ENCODE peak calls at places on chromosome 15, in five cellular contexts. M, G, P, H and F are unnamed samples.

GRCh38 chr15:82113116-82113715 is 67.4 kb upstream of the MEX3B start:
- DNase-seq in H (no peak), G (no peak), M (no peak), P (no peak), F (no peak)

GRCh38 chr15:35206060-35206675 is 121.1 kb upstream of the NANOGP8 start:
- DNase-seq in M (no peak), G (no peak), H (no peak), P (peak; percentile 2), F (peak; percentile 21)

GRCh38 chr15:80059786-80060489 is 462 bp downstream of the ZFAND6 start:
- DNase-seq in P (peak; percentile 10), M (no peak), H (peak; percentile 82), G (no peak), F (no peak)

GRCh38 chr15:91866971-91867372 is 13.5 kb downstream of the SLCO3A1 start:
- DNase-seq in M (no peak), G (no peak), P (no peak), H (peak; percentile 67), F (no peak)

GRCh38 chr15:88699861-88700260 is 61.0 kb downstream of the ISG20 start:
- DNase-seq in P (no peak), H (no peak), G (no peak), M (no peak), F (no peak)

GRCh38 chr15:92421980-92422379 is 28.3 kb downstream of the ST8SIA2 start:
- DNase-seq in G (no peak), P (no peak), M (no peak), H (no peak), F (no peak)

GRCh38 chr15:45136378-45136764 is 6.6 kb downstream of the DUOX1 start:
- DNase-seq in P (no peak), M (no peak), G (no peak), H (no peak), F (no peak)

GRCh38 chr15:100900136-100900894 is 18.8 kb upstream of the LRRK1 start:
- DNase-seq in M (peak; percentile 37), H (no peak), P (no peak), G (no peak), F (no peak)

GRCh38 chr15:78715930-78716329 is 74.9 kb upstream of the CHRNB4 start:
- DNase-seq in G (peak; percentile 25), H (no peak), P (peak; percentile 63), M (no peak), F (no peak)

GRCh38 chr15:62068071-62068786 is 1.5 kb downstream of the C2CD4A start:
- DNase-seq in G (no peak), P (no peak), H (peak; percentile 29), M (peak; percentile 62), F (no peak)

GRCh38 chr15:46618984-46619383 is 984.2 kb downstream of the SQOR start:
- DNase-seq in M (no peak), P (no peak), H (no peak), G (no peak), F (no peak)

GRCh38 chr15:20409247-20409646 is 132.4 kb downstream of the GOLGA6L6 start:
- DNase-seq in M (no peak), H (no peak), G (no peak), P (no peak), F (no peak)

DNA sequence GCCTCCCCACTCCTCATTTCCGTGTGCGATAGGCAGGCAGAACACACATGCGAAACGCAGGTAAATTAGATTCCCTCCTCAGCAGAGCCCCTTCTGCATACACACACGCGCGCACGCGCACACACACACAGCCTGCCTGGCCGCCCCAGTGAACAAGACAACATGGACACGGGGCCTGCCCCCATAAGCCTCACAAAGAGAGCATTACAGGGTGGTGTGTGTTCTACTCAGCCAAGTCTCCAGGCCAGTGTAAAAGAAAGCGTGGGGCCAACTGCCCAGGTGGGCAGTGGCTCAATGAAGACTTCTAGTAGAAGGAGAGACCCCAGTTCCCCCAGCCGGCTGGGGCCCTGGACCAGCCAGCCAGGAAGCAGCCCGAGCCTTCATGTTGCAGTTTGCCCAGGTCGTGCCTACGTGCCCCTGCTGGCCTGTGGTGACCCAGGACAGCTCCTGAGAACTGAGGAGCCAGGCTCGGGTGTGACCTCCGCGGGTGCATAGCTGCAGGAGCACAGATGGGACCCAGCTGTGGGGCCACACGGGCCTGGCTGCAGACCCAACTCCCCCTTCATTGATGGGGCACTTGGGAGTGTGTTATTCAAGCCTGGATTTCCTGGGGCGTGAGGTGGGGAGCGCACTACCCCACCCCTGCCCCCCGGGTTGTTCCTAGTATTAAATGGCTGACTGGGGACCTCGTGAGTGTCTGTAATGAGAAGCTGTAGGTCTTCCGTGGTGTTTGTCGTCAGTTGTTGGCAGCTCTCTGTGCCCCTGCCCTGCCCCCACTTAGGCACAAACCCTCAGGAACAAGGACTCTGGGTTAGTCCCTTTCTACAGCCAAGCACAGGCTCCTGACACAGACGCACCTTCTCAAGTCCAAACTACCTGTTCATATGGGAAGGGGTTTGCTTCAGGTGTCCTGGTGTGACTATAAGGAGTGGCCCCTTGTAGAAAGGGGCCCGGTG is 39.3 kb downstream of the IDH2 start:
- DNase-seq in M (no peak), H (no peak), P (no peak), G (no peak), F (no peak)
- H3K4me3 ChIP-seq in M (no peak overlapping the region), H (no peak overlapping the region), P (no peak overlapping the region), G (no peak overlapping the region), F (no peak overlapping the region)

GRCh38 chr15:29926083-29926388 is 103.8 kb upstream of the TJP1 start:
- DNase-seq in G (no peak), P (no peak), H (no peak), M (no peak), F (no peak)
- TF ChIP-seq CTCF in G (no peak), P (no peak), H (no peak), M (no peak), F (no peak)

DNA sequence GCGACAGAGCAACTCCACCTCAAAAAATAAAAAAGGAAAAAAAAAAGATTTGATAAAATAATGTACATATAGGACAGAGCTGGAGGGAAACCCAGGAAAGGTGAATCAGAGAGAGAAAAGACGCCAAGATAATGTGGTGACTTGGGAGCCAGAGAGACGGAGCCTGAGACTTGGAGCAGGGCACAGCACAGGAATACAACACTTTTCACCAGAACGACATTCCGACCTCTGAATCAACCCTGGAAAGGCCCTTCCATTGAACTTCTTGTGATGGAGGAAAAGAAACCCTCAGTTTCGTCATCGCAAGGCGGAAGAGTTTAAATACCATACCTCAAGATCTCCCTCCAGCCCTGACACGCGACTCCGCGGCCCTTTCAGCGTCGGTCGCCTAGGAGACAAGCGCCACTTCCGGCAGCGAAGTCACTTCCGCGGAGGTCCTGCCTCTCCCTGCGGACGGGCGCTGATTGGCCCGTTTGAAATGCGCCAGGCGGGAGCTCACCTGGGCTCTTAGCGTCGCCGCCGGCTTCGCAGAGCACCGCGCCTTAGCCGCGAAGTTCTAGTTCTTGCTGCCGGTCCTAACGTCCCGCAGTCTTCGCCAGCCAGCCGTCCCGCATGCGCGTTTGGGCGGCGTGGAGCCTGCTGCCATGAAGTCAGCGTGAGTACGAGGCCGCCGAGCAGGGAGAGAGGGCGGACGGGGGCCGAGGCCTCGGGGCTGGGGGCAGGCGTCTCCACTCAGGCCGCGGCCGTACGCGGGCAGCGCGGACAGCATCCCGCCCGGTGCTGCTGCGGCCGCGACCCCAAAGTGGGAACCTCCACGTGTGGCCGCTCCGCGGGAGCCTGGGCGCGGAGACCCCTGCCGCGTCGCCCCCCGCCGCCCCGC is at the start of gene KIF23:
- DNase-seq in M (peak; percentile 92), H (peak; percentile 84), P (peak; percentile 95), G (peak; percentile 72), F (peak; percentile 75)
- H3K4me3 ChIP-seq in M (peak within 1 kb of the TSS; percentile 88), H (peak within 1 kb of the TSS; percentile 85), P (peak within 1 kb of the TSS; percentile 84), G (peak within 1 kb of the TSS; percentile 83), F (peak within 1 kb of the TSS; percentile 85)

GRCh38 chr15:74976159-74976558 is 19.2 kb upstream of the SCAMP5 start:
- DNase-seq in H (no peak), M (no peak), P (no peak), G (no peak), F (no peak)
- TF ChIP-seq CTCF in H (no peak), M (no peak), P (no peak), G (peak; percentile 7), F (no peak)

GRCh38 chr15:57302640-57303257 is 73.6 kb upstream of the CGNL1 start:
- DNase-seq in P (no peak), M (no peak), H (no peak), G (no peak), F (no peak)
- H3K4me3 ChIP-seq in P (no peak overlapping the region), M (no peak overlapping the region), H (no peak overlapping the region), G (no peak overlapping the region), F (no peak overlapping the region)